ENCODE peak calls at places on chromosomes 3 and 15, in six cellular contexts. One of them, this sample, is unnamed.

GRCh38 chr15:70355275-70355795 is 257.6 kb upstream of the TLE3 start:
- DNase-seq in HepG2: no peak
- DNase-seq in HCT116: no peak
- DNase-seq in SK-N-SH: peak
- DNase-seq in K562: peak
- DNase-seq in GM12878: no peak
- DNase-seq in this sample: no peak

GRCh38 chr3:94416768-94417167 is 353.9 kb downstream of the NSUN3 start:
- DNase-seq in HepG2: no peak
- DNase-seq in HCT116: no peak
- DNase-seq in SK-N-SH: no peak
- DNase-seq in K562: no peak
- DNase-seq in GM12878: no peak
- DNase-seq in this sample: no peak

GRCh38 chr3:713225-713624 is 379.6 kb upstream of the CNTN6 start:
- DNase-seq in HepG2: no peak
- DNase-seq in HCT116: no peak
- DNase-seq in SK-N-SH: no peak
- DNase-seq in K562: no peak
- DNase-seq in GM12878: no peak
- DNase-seq in this sample: no peak

GRCh38 chr3:191085091-191085490 is 114.0 kb upstream of the OSTN start:
- DNase-seq in HepG2: no peak
- DNase-seq in HCT116: no peak
- DNase-seq in SK-N-SH: no peak
- DNase-seq in K562: no peak
- DNase-seq in GM12878: no peak
- DNase-seq in this sample: no peak

GRCh38 chr3:76585794-76586392 is 454.0 kb upstream of the ROBO2 start:
- DNase-seq in HepG2: peak
- DNase-seq in HCT116: no peak
- DNase-seq in SK-N-SH: peak
- DNase-seq in K562: peak
- DNase-seq in GM12878: no peak
- DNase-seq in this sample: no peak

GRCh38 chr3:33426068-33426467 is 14.1 kb downstream of the UBP1 start:
- DNase-seq in HepG2: no peak
- DNase-seq in HCT116: no peak
- DNase-seq in SK-N-SH: no peak
- DNase-seq in K562: no peak
- DNase-seq in GM12878: no peak
- DNase-seq in this sample: no peak

GRCh38 chr3:128702391-128702790 is 23.6 kb upstream of the RAB7A start:
- DNase-seq in HepG2: no peak
- DNase-seq in HCT116: no peak
- DNase-seq in SK-N-SH: peak
- DNase-seq in K562: no peak
- DNase-seq in GM12878: no peak
- DNase-seq in this sample: no peak

GRCh38 chr15:33152502-33153109 is 41.9 kb downstream of the FMN1 start:
- DNase-seq in HepG2: no peak
- DNase-seq in HCT116: no peak
- DNase-seq in SK-N-SH: no peak
- DNase-seq in K562: no peak
- DNase-seq in GM12878: no peak
- DNase-seq in this sample: no peak

GRCh38 chr15:38201714-38202113 is 50.9 kb upstream of the SPRED1 start:
- DNase-seq in HepG2: peak
- DNase-seq in HCT116: no peak
- DNase-seq in SK-N-SH: no peak
- DNase-seq in K562: no peak
- DNase-seq in GM12878: no peak
- DNase-seq in this sample: no peak

GRCh38 chr3:113405180-113405579 is 36.1 kb downstream of the CFAP44 start:
- DNase-seq in HepG2: no peak
- DNase-seq in HCT116: no peak
- DNase-seq in SK-N-SH: no peak
- DNase-seq in K562: no peak
- DNase-seq in GM12878: peak
- DNase-seq in this sample: no peak

GRCh38 chr3:164890061-164890460 is 188.2 kb downstream of the SI start:
- DNase-seq in HepG2: no peak
- DNase-seq in HCT116: no peak
- DNase-seq in SK-N-SH: no peak
- DNase-seq in K562: no peak
- DNase-seq in GM12878: no peak
- DNase-seq in this sample: no peak

GRCh38 chr3:12953201-12953712 is 111.9 kb upstream of the RPL32 start:
- DNase-seq in HepG2: no peak
- DNase-seq in HCT116: no peak
- DNase-seq in SK-N-SH: no peak
- DNase-seq in K562: peak
- DNase-seq in GM12878: no peak
- DNase-seq in this sample: no peak

GRCh38 chr15:40878785-40879184 is 4.8 kb upstream of the RHOV start:
- DNase-seq in HepG2: no peak
- DNase-seq in HCT116: no peak
- DNase-seq in SK-N-SH: no peak
- DNase-seq in K562: peak
- DNase-seq in GM12878: no peak
- DNase-seq in this sample: no peak

GRCh38 chr3:172987268-172987667 is 153.8 kb downstream of the SPATA16 start:
- DNase-seq in HepG2: peak
- DNase-seq in HCT116: peak
- DNase-seq in SK-N-SH: no peak
- DNase-seq in K562: peak
- DNase-seq in GM12878: no peak
- DNase-seq in this sample: no peak

GRCh38 chr3:39960515-39961403 is 151.3 kb downstream of the MYRIP start:
- DNase-seq in HepG2: no peak
- DNase-seq in HCT116: no peak
- DNase-seq in SK-N-SH: no peak
- DNase-seq in K562: no peak
- DNase-seq in GM12878: no peak
- DNase-seq in this sample: no peak

GRCh38 chr15:49247556-49248102 is 77.6 kb downstream of the GALK2 start:
- DNase-seq in HepG2: no peak
- DNase-seq in HCT116: no peak
- DNase-seq in SK-N-SH: no peak
- DNase-seq in K562: no peak
- DNase-seq in GM12878: no peak
- DNase-seq in this sample: no peak

GRCh38 chr15:45116482-45117326 is 2.6 kb downstream of the DUOXA2 start:
- DNase-seq in HepG2: no peak
- DNase-seq in HCT116: no peak
- DNase-seq in SK-N-SH: no peak
- DNase-seq in K562: no peak
- DNase-seq in GM12878: no peak
- DNase-seq in this sample: no peak
- TF ChIP-seq REST in HepG2: no peak
- TF ChIP-seq REST in HCT116: no peak
- TF ChIP-seq REST in SK-N-SH: no peak
- TF ChIP-seq REST in K562: no peak
- TF ChIP-seq REST in GM12878: no peak
- TF ChIP-seq REST in this sample: no peak

GRCh38 chr15:29517829-29518228 is 248.2 kb upstream of the NSMCE3 start:
- DNase-seq in HepG2: no peak
- DNase-seq in HCT116: no peak
- DNase-seq in SK-N-SH: no peak
- DNase-seq in K562: no peak
- DNase-seq in GM12878: no peak
- DNase-seq in this sample: no peak

GRCh38 chr15:29522373-29523276 is 253.0 kb upstream of the NSMCE3 start:
- DNase-seq in HepG2: no peak
- DNase-seq in HCT116: no peak
- DNase-seq in SK-N-SH: no peak
- DNase-seq in K562: no peak
- DNase-seq in GM12878: no peak
- DNase-seq in this sample: no peak

GRCh38 chr15:29514931-29515330 is 245.3 kb upstream of the NSMCE3 start:
- DNase-seq in HepG2: no peak
- DNase-seq in HCT116: no peak
- DNase-seq in SK-N-SH: no peak
- DNase-seq in K562: no peak
- DNase-seq in GM12878: no peak
- DNase-seq in this sample: no peak

GRCh38 chr15:29516929-29517328 is 247.3 kb upstream of the NSMCE3 start:
- DNase-seq in HepG2: no peak
- DNase-seq in HCT116: no peak
- DNase-seq in SK-N-SH: no peak
- DNase-seq in K562: no peak
- DNase-seq in GM12878: no peak
- DNase-seq in this sample: no peak

DNA sequence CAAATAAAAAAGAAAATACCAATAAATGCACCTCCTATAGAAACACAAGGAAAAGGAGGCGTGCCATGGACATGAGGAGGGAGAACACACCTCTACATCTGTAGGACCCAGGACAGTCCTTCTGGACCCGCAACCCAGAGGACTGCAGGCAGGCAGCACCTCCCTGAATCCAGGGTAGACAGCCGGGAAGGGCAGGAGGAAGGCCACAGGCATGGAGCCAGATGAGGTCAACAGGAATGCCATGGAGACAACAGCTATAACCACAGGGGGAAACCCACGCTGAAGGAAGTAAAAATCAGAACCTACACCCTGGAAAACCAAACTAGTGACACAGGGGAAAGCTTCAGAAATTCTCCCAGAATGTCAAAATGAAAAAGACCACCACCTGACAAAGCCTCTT is 248.8 kb upstream of the NSMCE3 start:
- DNase-seq in HepG2: no peak
- DNase-seq in HCT116: no peak
- DNase-seq in SK-N-SH: no peak
- DNase-seq in K562: no peak
- DNase-seq in GM12878: no peak
- DNase-seq in this sample: no peak
- TF ChIP-seq CTCF in HepG2: no peak
- TF ChIP-seq CTCF in HCT116: no peak
- TF ChIP-seq CTCF in SK-N-SH: no peak
- TF ChIP-seq CTCF in K562: no peak
- TF ChIP-seq CTCF in GM12878: no peak
- TF ChIP-seq CTCF in this sample: no peak

DNA sequence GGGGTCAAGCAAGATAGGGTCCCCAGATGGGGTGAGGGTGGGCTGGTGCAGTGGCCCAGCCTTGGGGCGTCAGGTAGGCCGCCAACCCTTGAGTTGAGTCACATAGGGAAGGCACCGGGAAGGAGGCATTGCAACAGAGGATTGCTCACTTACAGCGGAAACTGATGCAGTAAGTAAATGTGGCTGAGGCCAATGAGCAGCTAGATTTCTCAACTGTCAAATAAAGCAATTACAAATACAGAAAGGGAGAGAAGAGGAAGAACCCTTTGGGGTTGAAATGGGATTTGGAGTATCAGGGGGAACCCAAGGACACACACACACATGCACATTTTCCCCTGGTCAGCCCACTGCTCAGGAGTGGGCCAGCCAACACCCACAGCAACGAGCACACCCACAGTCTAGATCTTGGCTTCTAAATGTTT is 44.0 kb downstream of the CHSY1 start:
- DNase-seq in HepG2: no peak
- DNase-seq in HCT116: no peak
- DNase-seq in SK-N-SH: no peak
- DNase-seq in K562: no peak
- DNase-seq in GM12878: no peak
- DNase-seq in this sample: no peak
- TF ChIP-seq SIN3A in HepG2: no peak
- TF ChIP-seq SIN3A in HCT116: no peak
- TF ChIP-seq SIN3A in SK-N-SH: no peak
- TF ChIP-seq SIN3A in K562: no peak
- TF ChIP-seq SIN3A in GM12878: no peak
- TF ChIP-seq SIN3A in this sample: no peak

DNA sequence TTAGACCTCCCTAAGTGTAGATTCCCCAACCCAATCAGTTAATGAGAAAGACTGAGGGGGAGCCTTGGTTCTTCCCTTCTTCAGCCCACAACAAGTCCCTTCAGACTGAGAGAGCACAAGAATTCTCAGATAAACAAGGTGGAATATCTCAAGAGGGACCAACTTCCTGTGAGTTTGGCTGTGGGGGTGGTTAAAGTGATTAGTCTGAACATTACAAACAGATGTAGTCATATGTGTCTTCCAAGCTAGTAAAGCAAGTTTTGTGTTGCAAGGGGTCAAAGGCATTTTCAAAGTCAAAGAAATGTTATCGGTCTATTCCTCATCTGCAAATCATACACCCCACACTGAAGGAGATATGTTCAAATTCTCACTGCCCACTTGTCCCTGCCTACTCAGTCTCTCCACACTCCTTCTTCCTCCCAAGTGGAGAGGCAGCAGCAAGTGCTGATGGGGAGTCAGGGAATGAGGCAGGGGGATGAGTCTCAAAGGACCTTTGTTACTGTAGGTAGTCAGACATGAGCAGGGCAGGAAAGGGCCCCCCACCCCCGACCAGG is 242.6 kb downstream of the FAM43A start:
- DNase-seq in HepG2: no peak
- DNase-seq in HCT116: no peak
- DNase-seq in SK-N-SH: no peak
- DNase-seq in K562: no peak
- DNase-seq in GM12878: no peak
- DNase-seq in this sample: no peak
- TF ChIP-seq REST in HepG2: no peak
- TF ChIP-seq REST in HCT116: no peak
- TF ChIP-seq REST in SK-N-SH: no peak
- TF ChIP-seq REST in K562: no peak
- TF ChIP-seq REST in GM12878: no peak
- TF ChIP-seq REST in this sample: no peak

DNA sequence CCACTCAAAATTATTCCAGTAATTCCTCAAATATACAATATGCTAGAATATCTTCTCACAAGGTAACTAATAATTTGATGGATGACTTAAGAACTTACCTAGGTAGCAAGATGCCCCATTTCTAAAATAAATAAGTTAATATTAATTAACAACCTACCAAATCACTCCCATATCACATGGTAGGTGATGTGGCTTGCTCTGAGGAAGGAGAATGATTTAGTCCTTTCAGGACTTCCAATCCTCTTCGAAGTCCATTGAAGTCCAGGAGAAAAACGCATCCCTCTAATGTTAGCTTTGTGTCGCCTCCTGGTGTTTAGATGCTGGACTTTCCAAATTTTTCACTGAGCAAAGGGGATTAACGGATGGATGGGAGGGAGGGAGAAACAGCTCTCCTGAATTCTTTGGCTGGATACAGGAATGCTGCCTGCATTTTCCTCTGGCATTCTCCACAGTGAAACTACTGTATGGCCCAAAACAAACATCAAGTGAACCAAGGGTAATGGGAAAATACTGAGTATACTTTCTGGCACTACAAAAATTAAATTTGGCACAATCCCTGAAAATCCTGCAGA is 58.6 kb downstream of the PRICKLE2 start:
- DNase-seq in HepG2: peak
- DNase-seq in HCT116: peak
- DNase-seq in SK-N-SH: peak
- DNase-seq in K562: no peak
- DNase-seq in GM12878: no peak
- DNase-seq in this sample: no peak
- TF ChIP-seq CTCF in HepG2: peak
- TF ChIP-seq CTCF in HCT116: peak
- TF ChIP-seq CTCF in SK-N-SH: peak
- TF ChIP-seq CTCF in K562: peak
- TF ChIP-seq CTCF in GM12878: no peak
- TF ChIP-seq CTCF in this sample: peak

This sample was measured in Panc1.